ENCODE peak calls at places on chromosomes 4 and X, in ten cellular contexts. One of them, this sample, is unnamed.

GRCh38 chrX:123171781-123172180 is 12.3 kb upstream of the GRIA3 start:
- DNase-seq in tibial nerve: no peak
- DNase-seq in GM23248: peak
- DNase-seq in stimulated activated CD8-positive, alpha-beta memory T cell treated with anti-CD3 and anti-CD28 coated beads, Interleukin-4, amount 100 ng/mL, for 1 hour: no peak
- DNase-seq in nephron progenitor cell: no peak
- DNase-seq in GM12892: no peak
- DNase-seq in AG08395: no peak
- DNase-seq in psoas muscle: no peak
- DNase-seq in H54: no peak
- DNase-seq in fibroblast of mammary gland: peak
- DNase-seq in this sample: no peak

GRCh38 chr4:37244583-37245390 is at the start of gene NWD2:
- DNase-seq in stimulated activated CD8-positive, alpha-beta memory T cell treated with anti-CD3 and anti-CD28 coated beads, Interleukin-4, amount 100 ng/mL, for 1 hour: no peak
- DNase-seq in psoas muscle: no peak
- DNase-seq in fibroblast of mammary gland: no peak
- DNase-seq in GM23248: peak
- DNase-seq in AG08395: no peak
- DNase-seq in H54: no peak
- DNase-seq in nephron progenitor cell: peak
- DNase-seq in GM12892: no peak
- DNase-seq in tibial nerve: no peak
- DNase-seq in this sample: peak

GRCh38 chrX:40003982-40004535 is 93.7 kb downstream of the BCOR start:
- DNase-seq in fibroblast of mammary gland: no peak
- DNase-seq in tibial nerve: no peak
- DNase-seq in GM23248: no peak
- DNase-seq in GM12892: no peak
- DNase-seq in H54: no peak
- DNase-seq in AG08395: no peak
- DNase-seq in psoas muscle: no peak
- DNase-seq in nephron progenitor cell: no peak
- DNase-seq in stimulated activated CD8-positive, alpha-beta memory T cell treated with anti-CD3 and anti-CD28 coated beads, Interleukin-4, amount 100 ng/mL, for 1 hour: no peak
- DNase-seq in this sample: no peak

GRCh38 chr4:161581262-161581661 is 582.5 kb downstream of the FSTL5 start:
- DNase-seq in psoas muscle: no peak
- DNase-seq in tibial nerve: no peak
- DNase-seq in H54: no peak
- DNase-seq in GM12892: no peak
- DNase-seq in fibroblast of mammary gland: no peak
- DNase-seq in GM23248: peak
- DNase-seq in AG08395: peak
- DNase-seq in stimulated activated CD8-positive, alpha-beta memory T cell treated with anti-CD3 and anti-CD28 coated beads, Interleukin-4, amount 100 ng/mL, for 1 hour: no peak
- DNase-seq in nephron progenitor cell: no peak
- DNase-seq in this sample: no peak

GRCh38 chr4:153159728-153160221 is 44.5 kb upstream of the TRIM2 start:
- DNase-seq in fibroblast of mammary gland: peak
- DNase-seq in nephron progenitor cell: no peak
- DNase-seq in tibial nerve: no peak
- DNase-seq in stimulated activated CD8-positive, alpha-beta memory T cell treated with anti-CD3 and anti-CD28 coated beads, Interleukin-4, amount 100 ng/mL, for 1 hour: no peak
- DNase-seq in GM12892: no peak
- DNase-seq in AG08395: peak
- DNase-seq in psoas muscle: no peak
- DNase-seq in H54: no peak
- DNase-seq in GM23248: peak
- DNase-seq in this sample: peak

GRCh38 chrX:13699183-13699826 is 10.4 kb downstream of the RAB9A start:
- DNase-seq in nephron progenitor cell: no peak
- DNase-seq in GM23248: peak
- DNase-seq in fibroblast of mammary gland: peak
- DNase-seq in AG08395: peak
- DNase-seq in GM12892: no peak
- DNase-seq in psoas muscle: peak
- DNase-seq in stimulated activated CD8-positive, alpha-beta memory T cell treated with anti-CD3 and anti-CD28 coated beads, Interleukin-4, amount 100 ng/mL, for 1 hour: no peak
- DNase-seq in tibial nerve: no peak
- DNase-seq in H54: no peak
- DNase-seq in this sample: no peak

GRCh38 chr4:1748465-1748995 is 27.2 kb downstream of the TACC3 start:
- DNase-seq in nephron progenitor cell: peak
- DNase-seq in GM12892: peak
- DNase-seq in fibroblast of mammary gland: peak
- DNase-seq in GM23248: peak
- DNase-seq in stimulated activated CD8-positive, alpha-beta memory T cell treated with anti-CD3 and anti-CD28 coated beads, Interleukin-4, amount 100 ng/mL, for 1 hour: peak
- DNase-seq in H54: peak
- DNase-seq in tibial nerve: peak
- DNase-seq in AG08395: peak
- DNase-seq in psoas muscle: peak
- DNase-seq in this sample: peak

GRCh38 chr4:6916069-6916586 is 6.5 kb downstream of the TBC1D14 start:
- DNase-seq in GM12892: no peak
- DNase-seq in fibroblast of mammary gland: no peak
- DNase-seq in nephron progenitor cell: no peak
- DNase-seq in stimulated activated CD8-positive, alpha-beta memory T cell treated with anti-CD3 and anti-CD28 coated beads, Interleukin-4, amount 100 ng/mL, for 1 hour: no peak
- DNase-seq in AG08395: no peak
- DNase-seq in psoas muscle: no peak
- DNase-seq in H54: no peak
- DNase-seq in tibial nerve: no peak
- DNase-seq in GM23248: no peak
- DNase-seq in this sample: no peak

GRCh38 chrX:31988975-31989374 is 917.1 kb upstream of the FTHL17 start:
- DNase-seq in tibial nerve: no peak
- DNase-seq in fibroblast of mammary gland: no peak
- DNase-seq in GM12892: no peak
- DNase-seq in stimulated activated CD8-positive, alpha-beta memory T cell treated with anti-CD3 and anti-CD28 coated beads, Interleukin-4, amount 100 ng/mL, for 1 hour: no peak
- DNase-seq in H54: no peak
- DNase-seq in AG08395: no peak
- DNase-seq in nephron progenitor cell: no peak
- DNase-seq in GM23248: no peak
- DNase-seq in psoas muscle: no peak
- DNase-seq in this sample: no peak

GRCh38 chr4:177907736-177908424 is 465.6 kb upstream of the AGA start:
- DNase-seq in H54: no peak
- DNase-seq in GM12892: no peak
- DNase-seq in nephron progenitor cell: no peak
- DNase-seq in GM23248: no peak
- DNase-seq in stimulated activated CD8-positive, alpha-beta memory T cell treated with anti-CD3 and anti-CD28 coated beads, Interleukin-4, amount 100 ng/mL, for 1 hour: no peak
- DNase-seq in fibroblast of mammary gland: no peak
- DNase-seq in tibial nerve: no peak
- DNase-seq in psoas muscle: no peak
- DNase-seq in AG08395: no peak
- DNase-seq in this sample: no peak

GRCh38 chr4:113919611-113920010 is 59.8 kb downstream of the ARSJ start:
- DNase-seq in tibial nerve: no peak
- DNase-seq in psoas muscle: no peak
- DNase-seq in H54: no peak
- DNase-seq in AG08395: no peak
- DNase-seq in nephron progenitor cell: no peak
- DNase-seq in fibroblast of mammary gland: peak
- DNase-seq in GM23248: peak
- DNase-seq in stimulated activated CD8-positive, alpha-beta memory T cell treated with anti-CD3 and anti-CD28 coated beads, Interleukin-4, amount 100 ng/mL, for 1 hour: no peak
- DNase-seq in GM12892: no peak
- DNase-seq in this sample: no peak